ENCODE peak calls at places on chromosomes 4 and X, in five cellular contexts. One of them, this sample, is unnamed.

GRCh38 chr4:60223098-60223497 is 977.0 kb upstream of the ADGRL3 start:
- DNase-seq in fibroblast of pulmonary artery: peak; percentile 17
- DNase-seq in AG04450: no peak
- DNase-seq in astrocyte of the spinal cord: peak; percentile 14
- DNase-seq in upper lobe of right lung: no peak
- DNase-seq in this sample: peak; percentile 59

GRCh38 chr4:22167201-22167600 is 218.6 kb upstream of the KCNIP4 start:
- DNase-seq in fibroblast of pulmonary artery: no peak
- DNase-seq in AG04450: no peak
- DNase-seq in astrocyte of the spinal cord: no peak
- DNase-seq in upper lobe of right lung: no peak
- DNase-seq in this sample: no peak

GRCh38 chrX:31301941-31302340 is 230.1 kb upstream of the FTHL17 start:
- DNase-seq in fibroblast of pulmonary artery: no peak
- DNase-seq in AG04450: no peak
- DNase-seq in astrocyte of the spinal cord: no peak
- DNase-seq in upper lobe of right lung: no peak
- DNase-seq in this sample: no peak

GRCh38 chr4:150215601-150216000 is 137.4 kb downstream of the DCLK2 start:
- DNase-seq in fibroblast of pulmonary artery: no peak
- DNase-seq in AG04450: no peak
- DNase-seq in astrocyte of the spinal cord: no peak
- DNase-seq in upper lobe of right lung: no peak
- DNase-seq in this sample: no peak

GRCh38 chr4:150072906-150073714 is 5.1 kb upstream of the DCLK2 start:
- DNase-seq in fibroblast of pulmonary artery: peak; percentile 93
- DNase-seq in AG04450: peak; percentile 86
- DNase-seq in astrocyte of the spinal cord: peak; percentile 94
- DNase-seq in upper lobe of right lung: no peak
- DNase-seq in this sample: peak; percentile 96

GRCh38 chr4:88697588-88698329 is at the start of gene NAP1L5:
- DNase-seq in fibroblast of pulmonary artery: peak; percentile 82
- DNase-seq in AG04450: no peak
- DNase-seq in astrocyte of the spinal cord: peak; percentile 83
- DNase-seq in upper lobe of right lung: peak; percentile 79
- DNase-seq in this sample: peak; percentile 79

GRCh38 chrX:19739683-19740082 is 147.7 kb downstream of the SH3KBP1 start:
- DNase-seq in fibroblast of pulmonary artery: peak; percentile 74
- DNase-seq in AG04450: peak; percentile 10
- DNase-seq in astrocyte of the spinal cord: peak; percentile 70
- DNase-seq in upper lobe of right lung: peak; percentile 64
- DNase-seq in this sample: peak; percentile 77

GRCh38 chr4:118335774-118336173 is 17.0 kb downstream of the PRSS12 start:
- DNase-seq in fibroblast of pulmonary artery: no peak
- DNase-seq in AG04450: no peak
- DNase-seq in astrocyte of the spinal cord: no peak
- DNase-seq in upper lobe of right lung: no peak
- DNase-seq in this sample: no peak

GRCh38 chrX:119541188-119541587 is 24.0 kb downstream of the STEEP1 start:
- DNase-seq in fibroblast of pulmonary artery: peak; percentile 80
- DNase-seq in AG04450: peak; percentile 37
- DNase-seq in astrocyte of the spinal cord: peak; percentile 61
- DNase-seq in upper lobe of right lung: no peak
- DNase-seq in this sample: peak; percentile 67

GRCh38 chr4:47490550-47490949 is 5.5 kb downstream of the ATP10D start:
- DNase-seq in fibroblast of pulmonary artery: peak; percentile 63
- DNase-seq in AG04450: no peak
- DNase-seq in astrocyte of the spinal cord: peak; percentile 31
- DNase-seq in upper lobe of right lung: no peak
- DNase-seq in this sample: peak; percentile 62

GRCh38 chrX:40153335-40154221 is 55.8 kb upstream of the BCOR start:
- DNase-seq in fibroblast of pulmonary artery: peak; percentile 44
- DNase-seq in AG04450: no peak
- DNase-seq in astrocyte of the spinal cord: no peak
- DNase-seq in upper lobe of right lung: peak; percentile 76
- DNase-seq in this sample: peak; percentile 51

GRCh38 chr4:13701937-13702446 is 74.5 kb upstream of the BOD1L1 start:
- DNase-seq in fibroblast of pulmonary artery: peak; percentile 38
- DNase-seq in AG04450: no peak
- DNase-seq in astrocyte of the spinal cord: peak; percentile 51
- DNase-seq in upper lobe of right lung: no peak
- DNase-seq in this sample: peak; percentile 58

GRCh38 chr4:82893942-82894341 is 3.0 kb upstream of the SEC31A start:
- DNase-seq in fibroblast of pulmonary artery: peak; percentile 52
- DNase-seq in AG04450: no peak
- DNase-seq in astrocyte of the spinal cord: no peak
- DNase-seq in upper lobe of right lung: no peak
- DNase-seq in this sample: peak; percentile 34
- H3K4me3 ChIP-seq in fibroblast of pulmonary artery: no peak overlapping the region
- H3K4me3 ChIP-seq in AG04450: no peak overlapping the region
- H3K4me3 ChIP-seq in astrocyte of the spinal cord: no peak overlapping the region
- H3K4me3 ChIP-seq in upper lobe of right lung: no peak overlapping the region
- H3K4me3 ChIP-seq in this sample: no peak overlapping the region

GRCh38 chr4:38574559-38575333 is 89.3 kb upstream of the KLF3 start:
- DNase-seq in fibroblast of pulmonary artery: no peak
- DNase-seq in AG04450: no peak
- DNase-seq in astrocyte of the spinal cord: no peak
- DNase-seq in upper lobe of right lung: no peak
- DNase-seq in this sample: no peak
- H3K4me3 ChIP-seq in fibroblast of pulmonary artery: no peak overlapping the region
- H3K4me3 ChIP-seq in AG04450: no peak overlapping the region
- H3K4me3 ChIP-seq in astrocyte of the spinal cord: no peak overlapping the region
- H3K4me3 ChIP-seq in upper lobe of right lung: no peak overlapping the region
- H3K4me3 ChIP-seq in this sample: no peak overlapping the region

GRCh38 chrX:270848-271367 is 10.3 kb upstream of the PLCXD1 start:
- DNase-seq in fibroblast of pulmonary artery: no peak
- DNase-seq in AG04450: no peak
- DNase-seq in astrocyte of the spinal cord: no peak
- DNase-seq in upper lobe of right lung: peak; percentile 84
- DNase-seq in this sample: no peak

GRCh38 chrX:276588-277171 is 4.5 kb upstream of the PLCXD1 start:
- DNase-seq in fibroblast of pulmonary artery: peak; percentile 39
- DNase-seq in AG04450: no peak
- DNase-seq in astrocyte of the spinal cord: no peak
- DNase-seq in upper lobe of right lung: peak; percentile 82
- DNase-seq in this sample: peak; percentile 31

GRCh38 chrX:275967-276587 is 5.1 kb upstream of the PLCXD1 start:
- DNase-seq in fibroblast of pulmonary artery: peak; percentile 41
- DNase-seq in AG04450: no peak
- DNase-seq in astrocyte of the spinal cord: peak; percentile 29
- DNase-seq in upper lobe of right lung: peak; percentile 94
- DNase-seq in this sample: peak; percentile 27

GRCh38 chrX:275476-275966 is 5.7 kb upstream of the PLCXD1 start:
- DNase-seq in fibroblast of pulmonary artery: no peak
- DNase-seq in AG04450: no peak
- DNase-seq in astrocyte of the spinal cord: no peak
- DNase-seq in upper lobe of right lung: peak; percentile 73
- DNase-seq in this sample: no peak

DNA sequence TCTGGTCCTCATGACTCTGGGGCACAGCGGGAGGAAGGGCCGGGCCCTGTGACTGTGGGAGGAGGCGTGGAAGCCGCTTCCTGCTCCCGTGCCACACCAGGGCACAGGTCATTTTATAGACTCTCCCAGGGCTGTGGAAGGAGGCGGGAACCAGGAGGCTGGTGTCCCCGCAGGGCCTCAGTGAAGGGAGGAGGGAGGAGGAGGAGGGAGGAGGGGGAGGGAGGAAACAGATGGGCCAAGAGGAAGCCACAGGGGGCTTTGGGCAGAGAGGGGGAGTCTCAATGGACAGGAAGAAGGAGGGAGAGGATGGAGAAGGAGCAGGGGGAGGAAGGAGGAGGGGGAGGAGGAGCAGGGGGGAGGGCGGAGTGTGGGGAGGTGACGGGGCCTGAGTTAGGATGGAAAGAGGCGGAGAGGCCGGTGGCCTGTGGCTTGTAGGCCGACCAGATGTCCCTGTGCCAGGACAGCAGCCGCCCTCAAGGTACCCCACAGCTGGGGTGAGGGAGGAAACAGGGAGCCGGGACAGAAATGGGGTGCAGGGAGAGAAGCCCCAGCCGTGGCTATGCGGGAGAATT is 6.2 kb upstream of the PLCXD1 start:
- DNase-seq in fibroblast of pulmonary artery: no peak
- DNase-seq in AG04450: no peak
- DNase-seq in astrocyte of the spinal cord: no peak
- DNase-seq in upper lobe of right lung: peak; percentile 88
- DNase-seq in this sample: peak; percentile 42
- H3K4me3 ChIP-seq in fibroblast of pulmonary artery: no peak overlapping the region
- H3K4me3 ChIP-seq in AG04450: no peak overlapping the region
- H3K4me3 ChIP-seq in astrocyte of the spinal cord: no peak overlapping the region
- H3K4me3 ChIP-seq in upper lobe of right lung: peak overlapping the region; percentile 80
- H3K4me3 ChIP-seq in this sample: no peak overlapping the region

DNA sequence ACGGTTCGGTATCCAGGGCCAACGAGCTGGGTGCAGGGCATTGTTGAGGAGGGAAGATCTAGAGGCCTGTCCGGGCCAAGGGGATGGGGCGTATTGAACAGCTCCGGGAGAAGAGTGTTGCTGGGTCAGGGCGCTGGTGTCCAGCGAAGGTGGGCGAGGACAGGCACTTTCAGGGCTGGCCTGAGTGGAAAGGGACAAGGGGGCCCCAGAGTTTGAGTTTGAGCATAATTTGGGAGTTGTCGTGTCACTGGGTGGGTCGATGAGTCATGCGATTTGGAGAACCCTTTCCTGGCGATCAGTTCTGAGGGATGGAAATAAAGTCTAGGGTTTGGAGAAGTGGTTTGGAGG is 299 bp downstream of the PRRG3 start:
- DNase-seq in fibroblast of pulmonary artery: no peak
- DNase-seq in AG04450: no peak
- DNase-seq in astrocyte of the spinal cord: no peak
- DNase-seq in upper lobe of right lung: no peak
- DNase-seq in this sample: no peak
- H3K4me3 ChIP-seq in fibroblast of pulmonary artery: no peak overlapping the region
- H3K4me3 ChIP-seq in AG04450: no peak overlapping the region
- H3K4me3 ChIP-seq in astrocyte of the spinal cord: no peak overlapping the region
- H3K4me3 ChIP-seq in upper lobe of right lung: no peak overlapping the region
- H3K4me3 ChIP-seq in this sample: no peak overlapping the region

DNA sequence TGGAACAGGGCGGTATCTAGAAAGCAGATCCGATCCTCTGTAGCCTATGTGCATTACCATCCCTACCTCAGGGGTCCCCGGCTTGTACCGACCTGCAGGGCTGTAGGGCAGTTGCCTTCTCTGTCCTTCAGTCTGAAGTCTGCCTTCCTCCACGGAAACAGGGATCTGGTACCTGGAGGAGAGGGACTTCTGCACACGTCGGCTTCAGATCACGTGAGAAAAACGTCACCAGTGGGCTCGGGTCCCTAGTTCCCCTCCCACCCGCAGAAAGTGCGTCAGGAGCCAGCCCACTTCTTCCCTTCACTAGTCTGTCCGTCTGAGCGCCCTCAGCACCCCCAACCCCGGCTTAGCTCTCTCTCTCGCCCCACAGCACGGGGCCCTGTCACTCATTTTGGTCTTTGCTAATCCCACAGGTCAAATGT is at the start of gene TCEAL5:
- DNase-seq in fibroblast of pulmonary artery: no peak
- DNase-seq in AG04450: no peak
- DNase-seq in astrocyte of the spinal cord: no peak
- DNase-seq in upper lobe of right lung: no peak
- DNase-seq in this sample: no peak
- H3K4me3 ChIP-seq in fibroblast of pulmonary artery: no peak within 1 kb of the TSS
- H3K4me3 ChIP-seq in AG04450: no peak within 1 kb of the TSS
- H3K4me3 ChIP-seq in astrocyte of the spinal cord: no peak within 1 kb of the TSS
- H3K4me3 ChIP-seq in upper lobe of right lung: no peak within 1 kb of the TSS
- H3K4me3 ChIP-seq in this sample: no peak within 1 kb of the TSS

GRCh38 chr4:168636506-168637176 is 139.8 kb downstream of the PALLD start:
- DNase-seq in fibroblast of pulmonary artery: peak; percentile 80
- DNase-seq in AG04450: no peak
- DNase-seq in astrocyte of the spinal cord: peak; percentile 89
- DNase-seq in upper lobe of right lung: no peak
- DNase-seq in this sample: peak; percentile 83
- H3K4me3 ChIP-seq in fibroblast of pulmonary artery: no peak overlapping the region
- H3K4me3 ChIP-seq in AG04450: no peak overlapping the region
- H3K4me3 ChIP-seq in astrocyte of the spinal cord: no peak overlapping the region
- H3K4me3 ChIP-seq in upper lobe of right lung: no peak overlapping the region
- H3K4me3 ChIP-seq in this sample: no peak overlapping the region

This sample was measured in choroid plexus epithelial cell.